ENCODE peak calls at places on chromosomes 3 and 15, in nine cellular contexts. M is foreskin fibroblast, J is choroid plexus epithelial cell, D is bronchial epithelial cell, G is IMR-90, Q is cardiac fibroblast, F is mucosa of descending colon, S is cardiac muscle cell, L is PC-3. O is an unnamed sample.

GRCh38 chr3:101243285-101244211 is 76.8 kb downstream of the IMPG2 start:
- DNase-seq in M (peak; percentile 29), J (no peak), D (no peak), G (no peak), Q (no peak), F (no peak), S (no peak), L (no peak), O (no peak)

GRCh38 chr3:104908761-104909160 is 457.9 kb upstream of the ALCAM start:
- DNase-seq in M (no peak), J (peak; percentile 32), D (peak; percentile 68), G (no peak), Q (peak; percentile 2), F (no peak), S (no peak), L (peak; percentile 45), O (peak; percentile 56)

GRCh38 chr3:170713648-170714047 is 127.8 kb upstream of the SLC7A14 start:
- DNase-seq in M (no peak), J (no peak), D (no peak), G (no peak), Q (no peak), F (no peak), S (no peak), L (no peak), O (no peak)

GRCh38 chr3:107216229-107216628 is 161.0 kb upstream of the CCDC54 start:
- DNase-seq in M (no peak), J (no peak), D (no peak), G (no peak), Q (no peak), F (no peak), S (no peak), L (no peak), O (no peak)

GRCh38 chr3:94716326-94717018 is 653.6 kb downstream of the NSUN3 start:
- DNase-seq in M (no peak), J (peak; percentile 5), D (peak; percentile 37), G (no peak), Q (no peak), F (no peak), S (no peak), L (peak; percentile 43), O (no peak)

GRCh38 chr3:167798443-167798842 is 62.9 kb downstream of the SERPINI1 start:
- DNase-seq in M (no peak), J (no peak), D (no peak), G (no peak), Q (no peak), F (no peak), S (no peak), L (no peak), O (no peak)

GRCh38 chr3:123584284-123584987 is 417 bp downstream of the HACD2 start:
- DNase-seq in M (no peak), J (peak; percentile 34), D (no peak), G (no peak), Q (peak; percentile 31), F (peak; percentile 76), S (peak; percentile 44), L (peak; percentile 48), O (no peak)

GRCh38 chr3:138921316-138922292 is 25.3 kb downstream of the FOXL2 start:
- DNase-seq in M (peak; percentile 87), J (peak; percentile 80), D (peak; percentile 68), G (peak; percentile 81), Q (peak; percentile 86), F (no peak), S (peak; percentile 87), L (peak; percentile 83), O (peak; percentile 87)

GRCh38 chr3:77868725-77869124 is 828.8 kb downstream of the ROBO2 start:
- DNase-seq in M (no peak), J (no peak), D (peak; percentile 89), G (no peak), Q (no peak), F (no peak), S (no peak), L (no peak), O (no peak)

GRCh38 chr3:104127830-104128229 is 1238.9 kb upstream of the ALCAM start:
- DNase-seq in M (no peak), J (no peak), D (no peak), G (no peak), Q (no peak), F (no peak), S (no peak), L (no peak), O (no peak)

GRCh38 chr15:60021589-60022378 is 17.7 kb downstream of the FOXB1 start:
- DNase-seq in M (no peak), J (no peak), D (peak; percentile 81), G (no peak), Q (no peak), F (no peak), S (peak; percentile 28), L (peak; percentile 60), O (no peak)

GRCh38 chr3:126267169-126267975 is 87.0 kb upstream of the ALDH1L1 start:
- DNase-seq in M (peak; percentile 87), J (peak; percentile 96), D (peak; percentile 69), G (peak; percentile 91), Q (peak; percentile 97), F (peak; percentile 61), S (peak; percentile 98), L (peak; percentile 56), O (peak; percentile 85)

GRCh38 chr15:77514635-77515421 is 94.1 kb downstream of the HMG20A start:
- DNase-seq in M (no peak), J (no peak), D (no peak), G (no peak), Q (no peak), F (no peak), S (no peak), L (no peak), O (no peak)

GRCh38 chr3:155018621-155019330 is 61.3 kb upstream of the MME start:
- DNase-seq in M (no peak), J (peak; percentile 42), D (peak; percentile 96), G (no peak), Q (peak; percentile 27), F (no peak), S (peak; percentile 28), L (no peak), O (no peak)

GRCh38 chr3:197495059-197495455 is 60.7 kb downstream of the BDH1 start:
- DNase-seq in M (no peak), J (no peak), D (no peak), G (no peak), Q (no peak), F (no peak), S (no peak), L (no peak), O (no peak)

GRCh38 chr3:159441279-159441678 is 547.4 kb upstream of the IL12A start:
- DNase-seq in M (no peak), J (no peak), D (no peak), G (no peak), Q (no peak), F (no peak), S (no peak), L (no peak), O (no peak)

GRCh38 chr3:195196266-195196665 is 74.7 kb downstream of the XXYLT1 start:
- DNase-seq in M (peak; percentile 57), J (peak; percentile 78), D (peak; percentile 49), G (peak; percentile 61), Q (peak; percentile 60), F (no peak), S (peak; percentile 59), L (peak; percentile 39), O (peak; percentile 67)
- TF ChIP-seq CTCF in M (peak; percentile 14), J (peak; percentile 46), D (no peak), G (no peak), Q (peak; percentile 15), F (no peak), S (peak; percentile 8), L (no peak), O (no peak)

DNA sequence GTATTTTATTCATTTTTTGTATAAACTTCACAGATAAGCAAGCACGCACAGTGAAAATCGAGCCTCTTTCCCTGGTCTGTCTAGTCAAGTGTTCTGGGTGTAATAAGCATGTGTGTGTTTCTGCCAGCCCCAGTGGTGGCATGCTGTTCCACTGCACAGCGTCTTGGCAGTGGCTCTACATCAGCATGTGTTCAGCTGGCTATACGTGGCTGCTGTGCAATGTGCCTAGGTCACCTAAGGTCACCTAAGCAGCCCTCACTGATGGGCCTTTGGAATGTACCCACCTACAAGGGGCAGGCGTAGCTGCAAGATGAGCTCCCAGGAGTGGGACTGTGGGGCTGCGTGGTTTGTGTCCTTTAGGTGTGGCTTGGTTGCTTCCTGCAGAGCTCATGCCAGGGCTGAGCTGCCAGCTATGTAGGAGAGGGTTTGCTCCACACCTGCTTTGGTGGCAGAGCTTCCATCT is 4.9 kb downstream of the LIMD1 start:
- DNase-seq in M (no peak), J (no peak), D (no peak), G (no peak), Q (no peak), F (peak; percentile 73), S (no peak), L (no peak), O (no peak)
- H3K4me3 ChIP-seq in M (no peak overlapping the region), J (no peak overlapping the region), D (no peak overlapping the region), G (no peak overlapping the region), Q (no peak overlapping the region), F (no peak overlapping the region), S (no peak overlapping the region), L (no peak overlapping the region), O (no peak overlapping the region)

DNA sequence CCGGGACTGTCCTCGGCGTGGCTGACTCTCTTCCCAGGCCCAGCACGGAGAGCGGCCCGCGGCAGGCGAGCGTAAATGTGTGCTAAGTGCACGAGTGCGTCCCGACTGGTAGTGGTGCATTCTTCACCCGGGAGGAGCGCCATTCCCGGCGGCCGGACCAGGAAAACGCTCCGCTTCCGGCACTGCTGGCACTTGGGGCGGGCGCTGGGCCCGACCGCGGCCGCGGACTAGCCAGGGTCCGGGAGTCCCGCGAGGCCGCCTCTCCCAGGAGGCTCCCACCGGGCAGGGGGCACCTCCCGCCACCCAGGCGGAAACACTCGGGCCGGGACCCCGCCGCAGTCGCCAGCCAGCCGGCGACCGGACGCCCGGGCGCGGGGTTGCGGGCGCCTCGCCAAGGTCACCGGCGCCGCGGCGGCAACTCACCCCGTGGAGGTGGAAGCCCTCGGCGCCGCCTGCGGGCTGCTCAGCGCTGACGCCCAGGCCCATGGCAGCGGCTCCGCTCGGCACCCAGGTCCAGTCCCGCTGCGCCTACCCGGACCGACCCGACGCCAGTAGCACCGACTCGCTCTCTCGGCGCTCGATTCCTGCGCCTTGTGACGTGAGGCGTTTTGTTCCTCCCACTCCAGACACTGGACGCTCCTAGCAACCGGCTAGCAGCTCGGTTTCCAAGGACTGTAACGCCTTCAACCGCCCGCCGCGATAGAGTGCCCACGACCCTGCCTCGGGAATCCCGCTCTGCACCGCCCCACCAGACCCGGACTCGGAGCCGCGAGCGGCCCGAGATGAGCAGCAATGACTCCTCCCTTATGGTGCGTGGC is at the start of the genes GORASP1 and TTC21A:
- DNase-seq in M (peak; percentile 84), J (peak; percentile 90), D (peak; percentile 74), G (peak; percentile 85), Q (peak; percentile 91), F (peak; percentile 91), S (peak; percentile 91), L (peak; percentile 86), O (peak; percentile 87)
- TF ChIP-seq CTCF in M (no peak), J (no peak), D (no peak), G (peak; percentile 9), Q (no peak), F (no peak), S (no peak), L (no peak), O (no peak)

DNA sequence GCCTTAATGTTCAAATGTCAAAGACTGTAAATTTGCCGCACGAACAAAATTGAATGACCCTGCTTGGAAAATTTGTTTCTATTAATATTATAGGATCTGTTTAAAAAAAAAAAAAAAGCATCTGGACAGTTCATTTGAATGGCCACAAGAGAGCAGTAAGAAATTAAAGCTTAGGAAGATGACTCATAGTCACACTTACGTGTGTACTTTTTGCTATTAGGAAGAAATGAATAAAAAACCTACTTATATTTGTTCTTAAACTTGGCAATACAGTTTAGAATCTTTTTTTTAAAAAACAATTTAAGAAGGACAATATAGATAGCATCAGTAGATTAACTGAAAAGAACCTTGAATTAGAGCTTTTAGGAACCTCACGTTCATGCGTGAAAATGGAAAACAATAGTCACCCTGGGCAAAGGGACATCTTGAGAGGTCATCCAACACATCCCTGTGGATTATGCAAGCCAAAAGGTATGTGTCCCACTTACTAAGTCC is 621.8 kb downstream of the MECOM start:
- DNase-seq in M (peak; percentile 48), J (peak; percentile 84), D (peak; percentile 78), G (peak; percentile 80), Q (peak; percentile 80), F (no peak), S (peak; percentile 71), L (peak; percentile 64), O (peak; percentile 80)
- H3K4me3 ChIP-seq in M (peak overlapping the region; percentile 14), J (peak overlapping the region; percentile 33), D (no peak overlapping the region), G (no peak overlapping the region), Q (no peak overlapping the region), F (no peak overlapping the region), S (no peak overlapping the region), L (peak overlapping the region; percentile 24), O (no peak overlapping the region)

O was measured in astrocyte of the spinal cord.